ENCODE peak calls at places on chromosome 17, in nine cellular contexts. Q, V, P, H, X, W, M, N and S are unnamed samples.

GRCh38 chr17:63698886-63699637 is 863 bp downstream of the LIMD2 start:
- DNase-seq in V (peak; percentile 51), N (no peak), H (peak; percentile 91), W (no peak), P (no peak), Q (peak; percentile 52), M (peak; percentile 36), X (no peak), S (no peak)

GRCh38 chr17:74744349-74744713 is 4.1 kb upstream of the NHERF1 start:
- DNase-seq in H (no peak), N (no peak), M (no peak), Q (no peak), W (no peak), P (no peak), X (no peak), V (no peak), S (no peak)

GRCh38 chr17:68355093-68355492 is 63.8 kb downstream of the ARSG start:
- DNase-seq in V (peak; percentile 38), M (no peak), Q (no peak), X (no peak), P (no peak), W (no peak), H (no peak), N (peak; percentile 58), S (no peak)

GRCh38 chr17:45147102-45147580 is 1.1 kb upstream of the HEXIM1 start:
- DNase-seq in H (peak; percentile 75), M (peak; percentile 73), X (no peak), Q (no peak), V (peak; percentile 67), P (no peak), W (no peak), N (no peak), S (no peak)

GRCh38 chr17:68740555-68741447 is 139.6 kb upstream of the FAM20A start:
- DNase-seq in W (no peak), H (no peak), P (no peak), N (peak; percentile 11), M (no peak), X (no peak), V (no peak), Q (no peak), S (no peak)

GRCh38 chr17:61568219-61569072 is 22.6 kb downstream of the NACA2 start:
- DNase-seq in V (no peak), M (no peak), P (no peak), X (no peak), W (no peak), Q (no peak), H (no peak), N (peak; percentile 20), S (no peak)

GRCh38 chr17:79991140-79991923 is 44.3 kb downstream of the TBC1D16 start:
- DNase-seq in P (no peak), Q (peak; percentile 90), M (peak; percentile 89), X (no peak), H (peak; percentile 94), V (peak; percentile 75), N (peak; percentile 75), W (peak; percentile 63), S (peak; percentile 65)

GRCh38 chr17:18301081-18301480 is 13.7 kb downstream of the TOP3A start:
- DNase-seq in X (no peak), Q (no peak), M (no peak), W (no peak), H (no peak), N (no peak), V (no peak), P (no peak), S (no peak)

GRCh38 chr17:69609495-69610315 is 195.2 kb downstream of the MAP2K6 start:
- DNase-seq in M (no peak), X (no peak), W (no peak), Q (no peak), P (no peak), N (peak; percentile 58), H (no peak), V (peak; percentile 5), S (peak; percentile 58)

GRCh38 chr17:17355426-17355825 is 52.3 kb downstream of the NT5M start:
- DNase-seq in X (no peak), V (no peak), H (peak; percentile 63), P (no peak), N (no peak), Q (no peak), W (no peak), M (no peak), S (no peak)

GRCh38 chr17:48954300-48954755 is 9.7 kb upstream of the SNF8 start:
- DNase-seq in V (peak; percentile 53), Q (no peak), N (peak; percentile 64), W (no peak), P (no peak), H (no peak), M (no peak), X (no peak), S (peak; percentile 75)

GRCh38 chr17:64009571-64010402 is 10.6 kb downstream of the ICAM2 start:
- DNase-seq in M (no peak), W (no peak), Q (no peak), X (no peak), N (no peak), H (no peak), V (no peak), P (no peak), S (no peak)

GRCh38 chr17:71023631-71024030 is 854.3 kb downstream of the KCNJ2 start:
- DNase-seq in W (no peak), N (no peak), V (peak; percentile 25), M (no peak), H (no peak), Q (no peak), X (no peak), P (no peak), S (no peak)